ENCODE peak calls at places on chromosomes 4 and X, in nine cellular contexts. Z is lower lobe of right lung; X is stimulated activated CD4-positive, alpha-beta T cell treated with anti-CD3 and anti-CD28 coated beads, Interleukin-15, amount 100 ng/mL, for 1 hour; G is nucleus accumbens; C is LoVo; P is Calu3; J is fibroblast of mammary gland; O is AG08396; S is Right ventricle myocardium inferior. R is an unnamed sample.

GRCh38 chr4:152385551-152385950 is 150.3 kb downstream of the FBXW7 start:
- DNase-seq in C (no peak), J (peak; percentile 44), O (peak; percentile 11), S (no peak), G (no peak), Z (no peak), P (no peak), X (no peak), R (no peak)

GRCh38 chr4:22824091-22824490 is 131.4 kb downstream of the GBA3 start:
- DNase-seq in C (no peak), P (no peak), X (no peak), S (no peak), Z (no peak), J (no peak), O (no peak), G (no peak), R (no peak)

GRCh38 chr4:6221851-6222760 is 21.8 kb upstream of the JAKMIP1 start:
- DNase-seq in O (peak; percentile 43), X (no peak), G (peak; percentile 77), C (no peak), J (peak; percentile 14), P (no peak), Z (no peak), S (no peak), R (no peak)

GRCh38 chrX:67720344-67720743 is 176.5 kb downstream of the AR start:
- DNase-seq in J (peak; percentile 36), X (no peak), P (no peak), C (no peak), S (no peak), O (no peak), Z (no peak), G (no peak), R (no peak)

GRCh38 chr4:172725581-172725980 is 443.0 kb upstream of the GALNT7 start:
- DNase-seq in J (peak; percentile 22), P (no peak), G (no peak), O (no peak), Z (no peak), C (peak; percentile 29), S (no peak), X (no peak), R (no peak)

GRCh38 chr4:25157071-25157470 is 3.2 kb downstream of the SEPSECS start:
- DNase-seq in Z (no peak), X (no peak), O (no peak), G (no peak), P (no peak), J (no peak), C (no peak), S (no peak), R (no peak)

GRCh38 chr4:38529189-38530115 is 134.5 kb upstream of the KLF3 start:
- DNase-seq in Z (peak; percentile 66), X (no peak), S (peak; percentile 78), P (peak; percentile 65), C (no peak), J (no peak), O (no peak), G (no peak), R (no peak)

GRCh38 chr4:113574636-113575103 is 186.9 kb downstream of the CAMK2D start:
- DNase-seq in P (no peak), J (peak; percentile 67), O (no peak), G (no peak), C (no peak), X (no peak), S (no peak), Z (no peak), R (peak; percentile 19)

GRCh38 chrX:107775734-107776511 is at the start of gene TSC22D3:
- DNase-seq in G (peak; percentile 51), X (peak; percentile 34), O (peak; percentile 73), Z (peak; percentile 87), J (peak; percentile 74), C (peak; percentile 61), S (peak; percentile 87), P (peak; percentile 79), R (peak; percentile 18)

GRCh38 chr4:124846306-124846705 is 133.8 kb upstream of the ANKRD50 start:
- DNase-seq in X (no peak), S (no peak), Z (no peak), J (no peak), O (no peak), P (no peak), G (no peak), C (no peak), R (no peak)

GRCh38 chrX:74779175-74779574 is 146.1 kb downstream of the NEXMIF start:
- DNase-seq in Z (no peak), O (no peak), G (no peak), J (no peak), P (no peak), X (no peak), C (no peak), S (no peak), R (no peak)

GRCh38 chrX:107628662-107629532 is 587 bp downstream of the PRPS1 start:
- DNase-seq in J (peak; percentile 24), C (peak; percentile 10), P (peak; percentile 29), S (no peak), G (peak; percentile 43), Z (peak; percentile 46), O (no peak), X (peak; percentile 17), R (peak; percentile 5)

GRCh38 chr4:24742773-24743676 is 52.3 kb upstream of the SOD3 start:
- DNase-seq in O (no peak), S (no peak), P (no peak), G (no peak), J (no peak), C (no peak), Z (no peak), X (no peak), R (no peak)

GRCh38 chrX:110803506-110803905 is 7.9 kb upstream of the CHRDL1 start:
- DNase-seq in J (peak; percentile 31), C (no peak), Z (no peak), S (no peak), P (no peak), G (no peak), O (no peak), X (no peak), R (no peak)

GRCh38 chr4:153465583-153465921 is 608 bp upstream of the TMEM131L start:
- DNase-seq in J (peak; percentile 59), Z (peak; percentile 63), O (peak; percentile 82), C (no peak), X (no peak), G (peak; percentile 29), P (peak; percentile 25), S (peak; percentile 81), R (peak; percentile 29)

GRCh38 chrX:149045645-149046210 is 459.4 kb downstream of the IDS start:
- DNase-seq in O (no peak), S (no peak), G (no peak), C (no peak), J (no peak), P (no peak), X (no peak), Z (no peak), R (no peak)

GRCh38 chr4:76670631-76671030 is 227.3 kb downstream of the SOWAHB start:
- DNase-seq in C (no peak), O (no peak), S (no peak), P (no peak), J (no peak), G (no peak), X (no peak), Z (no peak), R (no peak)

GRCh38 chrX:139382529-139382928 is 148.0 kb upstream of the F9 start:
- DNase-seq in G (no peak), P (no peak), S (no peak), O (no peak), X (no peak), Z (no peak), J (no peak), C (no peak), R (no peak)

GRCh38 chr4:81905966-81906365 is 434.3 kb upstream of the RASGEF1B start:
- DNase-seq in J (no peak), C (no peak), S (no peak), P (peak; percentile 11), O (no peak), X (no peak), G (no peak), Z (no peak), R (no peak)

GRCh38 chr4:14532436-14532835 is 469.8 kb upstream of the CPEB2 start:
- DNase-seq in S (no peak), P (no peak), C (no peak), J (no peak), G (no peak), O (no peak), Z (no peak), X (no peak), R (no peak)

GRCh38 chr4:100657187-100657586 is 139.4 kb upstream of the EMCN start:
- DNase-seq in O (no peak), Z (no peak), G (no peak), J (no peak), P (no peak), X (no peak), S (no peak), C (no peak), R (no peak)

GRCh38 chr4:169668069-169668721 is 47.8 kb downstream of the CLCN3 start:
- DNase-seq in P (no peak), C (peak; percentile 25), J (no peak), X (no peak), Z (no peak), O (no peak), S (no peak), G (no peak), R (no peak)

GRCh38 chr4:128600996-128601857 is 208.3 kb upstream of the JADE1 start:
- DNase-seq in J (peak; percentile 100), S (peak; percentile 67), G (no peak), X (no peak), C (peak; percentile 84), O (peak; percentile 79), P (peak; percentile 61), Z (peak; percentile 72), R (peak; percentile 40)

GRCh38 chrX:18099745-18100144 is 120.9 kb downstream of the BEND2 start:
- DNase-seq in C (no peak), P (no peak), J (no peak), S (no peak), G (no peak), O (no peak), X (no peak), Z (no peak), R (no peak)

R was measured in amniotic stem cell.